ENCODE peak calls at places on chromosome 15, in six cellular contexts. U is choroid plexus epithelial cell, E is AG04450, S is tibial artery, L is Peyer's patch, G is fibroblast of pulmonary artery. I is an unnamed sample.
A peak's percentile ranks its signal among the peaks of the same experiment; 100 is the strongest.

GRCh38 chr15:91956026-91956723 is 102.7 kb downstream of the SLCO3A1 start:
- DNase-seq in U (peak; percentile 3), E (no peak), S (no peak), L (no peak), G (peak; percentile 65), I (peak; percentile 43)

GRCh38 chr15:35958021-35958420 is 412.1 kb upstream of the DPH6 start:
- DNase-seq in U (peak; percentile 26), E (no peak), S (no peak), L (no peak), G (peak; percentile 20), I (peak; percentile 51)

GRCh38 chr15:88765212-88765611 is 38.0 kb upstream of the ACAN start:
- DNase-seq in U (no peak), E (no peak), S (no peak), L (no peak), G (no peak), I (no peak)

GRCh38 chr15:84818221-84819131 is 1.3 kb downstream of the ALPK3 start:
- DNase-seq in U (peak; percentile 75), E (no peak), S (peak; percentile 85), L (no peak), G (peak; percentile 68), I (peak; percentile 27)

GRCh38 chr15:43516185-43516584 is 1.2 kb upstream of the MAP1A start:
- DNase-seq in U (no peak), E (no peak), S (peak; percentile 78), L (no peak), G (no peak), I (peak; percentile 78)

GRCh38 chr15:31031471-31032064 is 40.1 kb upstream of the MTMR10 start:
- DNase-seq in U (peak; percentile 67), E (no peak), S (no peak), L (no peak), G (peak; percentile 67), I (peak; percentile 50)

GRCh38 chr15:57947781-57948180 is 117.7 kb downstream of the ALDH1A2 start:
- DNase-seq in U (peak; percentile 20), E (no peak), S (no peak), L (no peak), G (peak; percentile 20), I (peak; percentile 2)

GRCh38 chr15:97177135-97177704 is 783.3 kb upstream of the ARRDC4 start:
- DNase-seq in U (peak; percentile 63), E (no peak), S (no peak), L (no peak), G (peak; percentile 7), I (no peak)

GRCh38 chr15:57045741-57046382 is 127.4 kb downstream of the TCF12 start:
- DNase-seq in U (no peak), E (no peak), S (no peak), L (no peak), G (no peak), I (no peak)

GRCh38 chr15:92586930-92587329 is 68.6 kb downstream of the FAM174B start:
- DNase-seq in U (no peak), E (no peak), S (no peak), L (no peak), G (no peak), I (no peak)

GRCh38 chr15:57541805-57542504 is 49.7 kb upstream of the MYZAP start:
- DNase-seq in U (peak; percentile 88), E (peak; percentile 52), S (peak; percentile 88), L (peak; percentile 84), G (peak; percentile 86), I (peak; percentile 80)

GRCh38 chr15:45128971-45129639 is 574 bp downstream of the DUOXA1 start:
- DNase-seq in U (no peak), E (no peak), S (no peak), L (no peak), G (no peak), I (no peak)

GRCh38 chr15:28927043-28927442 is 41.3 kb downstream of the APBA2 start:
- DNase-seq in U (no peak), E (no peak), S (peak; percentile 20), L (no peak), G (no peak), I (no peak)

GRCh38 chr15:81322708-81323253 is 1.2 kb downstream of the STARD5 start:
- DNase-seq in U (no peak), E (no peak), S (no peak), L (peak; percentile 58), G (no peak), I (no peak)
- H3K4me3 ChIP-seq in U (peak overlapping the region; percentile 94), E (peak overlapping the region; percentile 95), S (no peak overlapping the region), L (peak overlapping the region; percentile 89), G (peak overlapping the region; percentile 82), I (peak overlapping the region; percentile 88)

GRCh38 chr15:80554526-80554925 is 140.6 kb upstream of the ABHD17C start:
- DNase-seq in U (no peak), E (no peak), S (no peak), L (no peak), G (no peak), I (no peak)
- TF ChIP-seq CTCF in U (no peak), E (no peak), S (no peak), L (no peak), G (no peak), I (no peak)

DNA sequence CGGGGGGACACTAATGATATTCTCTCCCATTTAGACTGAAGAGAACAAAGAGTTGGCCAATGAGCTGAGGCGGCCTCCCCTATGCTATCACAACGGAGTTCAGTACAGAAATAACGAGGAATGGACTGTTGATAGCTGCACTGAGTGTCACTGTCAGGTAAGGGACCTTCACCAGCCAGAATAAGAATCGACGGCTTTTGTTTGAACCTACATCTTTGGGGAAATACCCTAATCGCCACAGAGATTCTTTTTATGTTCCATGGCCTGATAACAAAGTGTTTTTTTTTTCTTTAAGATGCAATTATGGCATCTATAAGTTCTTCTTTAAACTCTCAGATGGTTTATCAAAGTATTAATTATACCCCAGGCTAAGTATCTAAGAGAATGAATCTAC is 3.4 kb downstream of the THBS1 start:
- DNase-seq in U (no peak), E (no peak), S (no peak), L (no peak), G (no peak), I (no peak)
- H3K4me3 ChIP-seq in U (no peak overlapping the region), E (peak overlapping the region; percentile 99), S (peak overlapping the region; percentile 69), L (peak overlapping the region; percentile 73), G (peak overlapping the region; percentile 91), I (peak overlapping the region; percentile 85)

DNA sequence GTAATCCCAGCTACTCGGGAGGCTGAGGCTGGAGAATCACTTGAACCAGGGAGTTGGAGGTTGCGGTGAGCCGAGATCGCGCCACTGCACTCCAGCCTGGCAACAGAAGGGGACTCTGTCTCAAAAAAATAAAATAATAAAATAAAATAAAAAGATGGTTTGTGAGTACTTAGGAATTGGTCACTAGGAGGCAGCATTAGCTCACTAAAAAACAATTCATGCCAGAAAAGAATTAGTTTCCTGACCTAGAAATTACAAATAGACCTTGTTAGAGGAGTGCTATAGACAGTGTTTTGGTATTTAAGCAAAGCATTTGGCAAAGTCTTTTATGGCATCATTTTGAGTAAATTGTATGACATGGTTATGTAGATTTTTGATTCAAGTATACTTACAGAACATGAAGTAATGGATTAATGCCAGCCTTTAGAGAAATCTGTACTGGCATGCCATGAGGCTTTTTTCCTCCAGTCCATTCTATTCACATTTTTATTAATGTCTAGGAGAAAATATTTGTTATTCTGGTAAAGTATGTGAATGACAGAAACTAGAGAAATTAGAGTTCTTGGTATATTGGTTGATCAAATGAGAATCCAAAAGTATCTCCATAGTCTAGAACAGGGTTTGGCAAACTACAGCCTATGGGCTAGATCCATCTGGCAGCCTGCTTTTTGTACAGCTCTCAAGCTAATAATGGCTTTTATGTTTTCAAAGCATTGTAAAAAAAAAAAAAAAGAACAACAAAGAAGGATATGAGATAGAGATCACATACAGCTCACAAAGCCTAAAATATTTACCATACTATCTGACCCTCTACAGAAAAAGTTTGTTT is 81.6 kb downstream of the LRRC49 start:
- DNase-seq in U (peak; percentile 84), E (peak; percentile 36), S (no peak), L (no peak), G (peak; percentile 82), I (peak; percentile 76)
- TF ChIP-seq CTCF in U (peak; percentile 53), E (peak; percentile 51), S (peak; percentile 36), L (peak; percentile 45), G (peak; percentile 50), I (peak; percentile 54)

DNA sequence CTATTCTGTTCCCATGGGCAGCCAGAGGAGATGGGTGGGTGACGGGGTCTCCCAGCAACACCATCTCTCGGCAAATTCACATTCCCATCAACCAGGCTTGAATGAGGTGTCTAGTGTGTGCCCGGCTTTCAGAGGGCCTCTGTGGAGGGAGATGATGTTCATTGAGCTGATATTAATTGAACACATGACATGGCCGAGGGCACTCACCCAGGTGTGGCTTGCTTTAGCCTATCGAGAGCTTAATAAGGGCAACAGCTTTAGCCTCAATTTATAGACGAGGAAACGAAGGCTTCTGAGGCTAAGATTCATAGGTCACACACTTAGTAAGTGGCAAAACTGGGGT is 287.9 kb downstream of the UACA start:
- DNase-seq in U (no peak), E (no peak), S (no peak), L (no peak), G (no peak), I (no peak)
- H3K4me3 ChIP-seq in U (no peak overlapping the region), E (peak overlapping the region; percentile 31), S (peak overlapping the region; percentile 35), L (no peak overlapping the region), G (no peak overlapping the region), I (no peak overlapping the region)

GRCh38 chr15:62124953-62125263 is 40.2 kb downstream of the C2CD4B start:
- DNase-seq in U (no peak), E (no peak), S (no peak), L (no peak), G (peak; percentile 45), I (no peak)
- TF ChIP-seq CTCF in U (no peak), E (no peak), S (no peak), L (no peak), G (no peak), I (no peak)

GRCh38 chr15:74904190-74904805 is 2.4 kb downstream of the FAM219B start:
- DNase-seq in U (no peak), E (no peak), S (no peak), L (no peak), G (no peak), I (no peak)
- H3K4me3 ChIP-seq in U (no peak overlapping the region), E (no peak overlapping the region), S (no peak overlapping the region), L (no peak overlapping the region), G (no peak overlapping the region), I (no peak overlapping the region)

DNA sequence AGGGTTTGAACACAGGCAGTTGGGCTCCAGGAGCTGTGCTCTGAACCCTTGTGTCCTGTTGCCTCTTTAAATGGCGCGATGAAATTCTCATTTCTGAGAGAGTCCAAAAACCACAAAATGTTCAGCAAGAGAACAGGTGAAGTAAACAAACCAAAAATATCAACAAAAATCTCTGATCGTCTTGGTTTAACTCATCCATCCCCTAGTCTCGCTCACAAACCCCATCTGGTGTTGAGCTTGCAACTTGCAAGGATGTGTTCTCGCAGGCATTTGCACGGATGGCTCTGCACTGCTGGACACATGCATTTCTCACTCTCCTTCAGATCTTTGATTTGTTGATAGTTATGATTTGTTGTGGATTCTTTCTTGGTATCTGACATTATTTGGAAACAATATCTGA is 31.1 kb downstream of the FAH start:
- DNase-seq in U (peak; percentile 56), E (no peak), S (no peak), L (no peak), G (peak; percentile 20), I (no peak)
- TF ChIP-seq CTCF in U (peak; percentile 59), E (peak; percentile 46), S (no peak), L (no peak), G (peak; percentile 20), I (peak; percentile 27)